ENCODE peak calls at places on chromosome 17, in six cellular contexts. U, Z, G, D, L and H are unnamed samples.

GRCh38 chr17:66713533-66714042 is 121.3 kb upstream of the CACNG5 start:
- DNase-seq in U (no peak), G (no peak), D (no peak), Z (no peak), L (no peak), H (no peak)

GRCh38 chr17:19726615-19727376 is 10.4 kb upstream of the SLC47A2 start:
- DNase-seq in U (peak; percentile 18), G (no peak), L (no peak), Z (no peak), D (peak; percentile 72), H (peak; percentile 38)

GRCh38 chr17:35808240-35808961 is 883 bp upstream of the TAF15 start:
- DNase-seq in U (no peak), G (no peak), Z (no peak), D (no peak), L (no peak), H (no peak)

GRCh38 chr17:80374732-80375118 is 40.2 kb upstream of the ENDOV start:
- DNase-seq in U (no peak), G (no peak), D (no peak), L (no peak), Z (no peak), H (no peak)

GRCh38 chr17:69757794-69758430 is 317.1 kb upstream of the KCNJ16 start:
- DNase-seq in Z (no peak), G (no peak), D (peak; percentile 86), L (no peak), U (peak; percentile 97), H (peak; percentile 94)

GRCh38 chr17:80899402-80900268 is 92.0 kb upstream of the CHMP6 start:
- DNase-seq in L (peak; percentile 51), G (no peak), Z (peak; percentile 35), D (peak; percentile 19), U (peak; percentile 37), H (peak; percentile 40)

GRCh38 chr17:48961516-48962233 is 6.7 kb downstream of the GIP start:
- DNase-seq in Z (no peak), U (peak; percentile 38), G (no peak), D (peak; percentile 66), L (peak; percentile 56), H (peak; percentile 50)

GRCh38 chr17:78232774-78233173 is 1.3 kb downstream of the TMEM235 start:
- DNase-seq in U (no peak), Z (no peak), L (no peak), D (no peak), G (no peak), H (no peak)

GRCh38 chr17:81083125-81083765 is 48.3 kb downstream of the BAIAP2 start:
- DNase-seq in D (no peak), G (no peak), Z (peak; percentile 38), L (no peak), U (peak; percentile 11), H (no peak)

GRCh38 chr17:7570351-7570750 is 8.6 kb downstream of the SENP3 start:
- DNase-seq in D (no peak), Z (no peak), L (no peak), G (no peak), U (no peak), H (no peak)

GRCh38 chr17:55411463-55411855 is 10.2 kb downstream of the MMD start:
- DNase-seq in G (no peak), D (no peak), Z (no peak), L (no peak), U (no peak), H (no peak)

GRCh38 chr17:78313735-78314648 is 45.9 kb downstream of the SOCS3 start:
- DNase-seq in U (peak; percentile 73), D (peak; percentile 79), G (no peak), L (peak; percentile 75), Z (peak; percentile 82), H (peak; percentile 74)

GRCh38 chr17:10297691-10298090 is 75.1 kb downstream of the MYH13 start:
- DNase-seq in G (no peak), Z (no peak), D (no peak), L (no peak), U (no peak), H (no peak)

GRCh38 chr17:64327201-64327930 is 63.3 kb downstream of the PECAM1 start:
- DNase-seq in L (no peak), D (peak; percentile 93), G (no peak), U (peak; percentile 65), Z (no peak), H (peak; percentile 93)

GRCh38 chr17:75041656-75042280 is 5.0 kb downstream of the ATP5PD start:
- DNase-seq in U (no peak), Z (no peak), L (no peak), D (no peak), G (no peak), H (no peak)

GRCh38 chr17:82835766-82836512 is 3.9 kb downstream of the ZNF750 start:
- DNase-seq in Z (no peak), U (no peak), D (no peak), G (no peak), L (no peak), H (no peak)

GRCh38 chr17:81043725-81044427 is 8.9 kb downstream of the BAIAP2 start:
- DNase-seq in G (no peak), D (no peak), Z (no peak), L (peak; percentile 61), U (no peak), H (no peak)

GRCh38 chr17:78130439-78131101 is at the start of gene TMC8:
- DNase-seq in U (no peak), L (no peak), G (no peak), D (no peak), Z (peak; percentile 13), H (no peak)

GRCh38 chr17:75853410-75853809 is 1.7 kb downstream of the WBP2 start:
- DNase-seq in Z (no peak), D (no peak), G (no peak), U (no peak), L (no peak), H (peak; percentile 82)

GRCh38 chr17:2235792-2236365 is 67.7 kb downstream of the SMG6 start:
- DNase-seq in D (peak; percentile 69), U (peak; percentile 68), Z (no peak), L (no peak), G (no peak), H (no peak)

GRCh38 chr17:73419896-73420295 is 108.1 kb upstream of the CDC42EP4 start:
- DNase-seq in Z (no peak), D (no peak), U (peak; percentile 11), L (no peak), G (no peak), H (no peak)

GRCh38 chr17:12342609-12343248 is 322.1 kb downstream of the MAP2K4 start:
- DNase-seq in G (peak; percentile 9), D (peak; percentile 2), Z (peak; percentile 14), U (peak; percentile 34), L (peak; percentile 64), H (peak; percentile 24)

GRCh38 chr17:55327225-55328088 is 62.7 kb downstream of the HLF start:
- DNase-seq in U (no peak), L (no peak), G (no peak), Z (no peak), D (no peak), H (no peak)

GRCh38 chr17:56985371-56986162 is 7.6 kb downstream of the SCPEP1 start:
- DNase-seq in D (no peak), U (no peak), G (no peak), Z (no peak), L (no peak), H (no peak)

GRCh38 chr17:48490391-48491026 is 40.3 kb downstream of the HOXB1 start:
- DNase-seq in Z (no peak), D (no peak), G (no peak), L (no peak), U (no peak), H (no peak)

GRCh38 chr17:50690887-50691549 is 16.7 kb downstream of the ANKRD40 start:
- DNase-seq in U (no peak), G (no peak), D (no peak), L (no peak), Z (no peak), H (no peak)

GRCh38 chr17:1186214-1186820 is 6.5 kb upstream of the ABR start:
- DNase-seq in Z (no peak), L (no peak), D (no peak), G (no peak), U (peak; percentile 16), H (no peak)

DNA sequence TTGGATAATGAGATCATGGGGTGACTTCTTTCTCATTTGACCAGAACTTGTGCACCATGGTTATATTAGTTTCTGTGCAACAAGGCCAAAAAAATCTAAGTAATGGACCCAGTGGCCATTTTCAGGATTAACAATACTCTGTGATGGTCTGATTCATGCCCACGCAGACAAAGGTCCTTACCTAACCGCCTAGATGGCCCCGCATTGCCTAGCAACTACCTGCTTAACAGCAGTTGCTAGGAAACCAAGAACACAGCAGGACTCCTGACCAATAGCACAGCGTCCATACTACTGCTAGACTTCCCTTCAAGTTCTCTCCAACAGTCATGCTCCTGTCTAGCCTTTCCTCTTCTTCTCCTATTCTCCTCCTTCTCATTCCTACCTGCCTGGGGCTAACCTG is 22.5 kb downstream of the MIS12 start:
- DNase-seq in L (peak; percentile 86), D (peak; percentile 27), G (no peak), Z (no peak), U (no peak), H (no peak)
- TF ChIP-seq CTCF in L (no peak), D (no peak), G (no peak), Z (no peak), U (no peak), H (no peak)

DNA sequence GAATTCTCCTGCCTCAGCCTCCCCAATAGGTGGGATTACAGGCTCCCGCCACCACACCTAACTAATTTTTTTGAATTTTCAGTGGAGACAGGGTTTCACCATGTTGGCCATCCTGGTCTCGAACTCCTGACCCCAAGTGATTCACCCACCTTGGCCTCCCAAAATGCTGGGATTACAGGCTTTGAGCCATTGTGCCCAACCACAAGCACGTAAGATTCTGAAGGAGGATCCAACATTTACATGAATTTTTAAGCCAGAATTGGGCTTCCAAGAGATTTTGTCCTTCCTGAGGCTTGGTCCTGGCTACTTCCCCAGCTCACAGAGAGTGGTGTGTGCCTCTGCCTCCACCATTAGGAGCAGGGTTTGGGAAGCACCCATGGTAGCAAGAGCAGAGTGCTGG is 11.1 kb downstream of the G6PC3 start:
- DNase-seq in G (no peak), U (no peak), D (no peak), L (no peak), Z (no peak), H (no peak)
- H3K4me3 ChIP-seq in G (no peak overlapping the region), U (no peak overlapping the region), D (no peak overlapping the region), L (no peak overlapping the region), Z (no peak overlapping the region), H (no peak overlapping the region)

DNA sequence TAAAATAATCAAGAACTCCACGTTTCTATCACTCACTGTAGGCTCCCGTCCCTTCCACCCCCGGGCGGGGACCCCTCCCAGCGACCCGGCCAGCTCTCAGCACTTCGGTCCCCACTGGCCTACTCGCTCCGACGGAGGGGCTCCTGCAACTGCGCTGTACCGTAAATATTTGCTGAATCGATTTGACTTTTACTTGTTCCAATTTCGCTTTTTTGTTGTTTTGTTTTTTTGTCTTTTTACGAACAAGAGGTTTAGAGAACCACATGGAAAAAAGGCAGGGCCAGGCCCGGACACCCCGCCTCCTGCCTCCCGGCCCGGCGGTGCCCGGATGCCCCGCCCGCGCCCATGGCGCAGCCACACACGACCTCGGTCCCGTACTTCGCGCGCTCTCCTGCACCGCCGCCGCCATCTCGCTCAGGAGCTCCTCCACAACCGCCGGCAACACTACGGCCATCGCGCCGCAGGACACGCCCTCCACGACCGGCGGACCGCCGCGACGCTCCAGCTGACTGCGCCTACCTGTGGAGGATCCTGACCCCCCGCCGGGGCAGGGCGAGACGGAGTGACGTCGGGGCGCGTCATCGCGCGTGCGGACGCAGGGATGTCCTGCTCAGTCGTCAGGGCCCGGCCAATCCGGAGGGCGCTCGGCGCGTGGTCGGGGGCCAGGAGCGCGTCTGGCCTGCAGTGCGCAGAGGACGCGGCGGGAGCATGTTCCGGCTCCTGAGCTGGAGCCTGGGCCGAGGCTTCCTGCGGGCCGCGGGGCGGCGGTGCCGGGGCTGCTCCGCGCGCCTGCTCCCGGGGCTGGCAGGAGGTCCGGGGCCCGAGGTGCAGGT is at the start of the genes TTC19 and ZSWIM7:
- DNase-seq in G (peak; percentile 74), L (peak; percentile 97), Z (peak; percentile 97), U (peak; percentile 95), D (peak; percentile 97), H (peak; percentile 95)
- TF ChIP-seq CTCF in G (no peak), L (no peak), Z (no peak), U (no peak), D (no peak), H (no peak)

GRCh38 chr17:29613856-29614255 is 8.9 kb downstream of the CORO6 start:
- DNase-seq in D (no peak), L (no peak), G (no peak), U (no peak), Z (no peak), H (no peak)
- H3K4me3 ChIP-seq in D (no peak overlapping the region), L (no peak overlapping the region), G (no peak overlapping the region), U (no peak overlapping the region), Z (no peak overlapping the region), H (peak overlapping the region; percentile 45)